ENCODE peak calls at places on chromosomes 1 and 21, in eight cellular contexts. One of them, this sample, is unnamed.

GRCh38 chr1:228085287-228085926 is 2.9 kb downstream of the ARF1 start:
- DNase-seq in right atrium auricular region: no peak
- DNase-seq in PC-3: peak; percentile 45
- DNase-seq in uterus: no peak
- DNase-seq in heart left ventricle: no peak
- DNase-seq in hepatocyte: peak; percentile 78
- DNase-seq in A673: peak; percentile 63
- DNase-seq in choroid plexus epithelial cell: peak; percentile 82
- DNase-seq in this sample: no peak

GRCh38 chr21:30255679-30256078 is 27.1 kb downstream of the KRTAP24-1 start:
- DNase-seq in right atrium auricular region: no peak
- DNase-seq in PC-3: no peak
- DNase-seq in uterus: no peak
- DNase-seq in heart left ventricle: no peak
- DNase-seq in hepatocyte: no peak
- DNase-seq in A673: no peak
- DNase-seq in choroid plexus epithelial cell: no peak
- DNase-seq in this sample: no peak

GRCh38 chr1:161420763-161421455 is 53.2 kb upstream of the CFAP126 start:
- DNase-seq in right atrium auricular region: no peak
- DNase-seq in PC-3: no peak
- DNase-seq in uterus: no peak
- DNase-seq in heart left ventricle: no peak
- DNase-seq in hepatocyte: peak; percentile 25
- DNase-seq in A673: peak; percentile 26
- DNase-seq in choroid plexus epithelial cell: no peak
- DNase-seq in this sample: no peak

GRCh38 chr21:42212261-42212660 is 6.7 kb upstream of the ABCG1 start:
- DNase-seq in right atrium auricular region: no peak
- DNase-seq in PC-3: no peak
- DNase-seq in uterus: no peak
- DNase-seq in heart left ventricle: no peak
- DNase-seq in hepatocyte: no peak
- DNase-seq in A673: no peak
- DNase-seq in choroid plexus epithelial cell: no peak
- DNase-seq in this sample: no peak

GRCh38 chr1:114286179-114286578 is 132.5 kb upstream of the SYT6 start:
- DNase-seq in right atrium auricular region: no peak
- DNase-seq in PC-3: no peak
- DNase-seq in uterus: no peak
- DNase-seq in heart left ventricle: no peak
- DNase-seq in hepatocyte: no peak
- DNase-seq in A673: peak; percentile 39
- DNase-seq in choroid plexus epithelial cell: peak; percentile 69
- DNase-seq in this sample: no peak

GRCh38 chr1:79082233-79082632 is 75.7 kb upstream of the ADGRL4 start:
- DNase-seq in right atrium auricular region: no peak
- DNase-seq in PC-3: no peak
- DNase-seq in uterus: no peak
- DNase-seq in heart left ventricle: no peak
- DNase-seq in hepatocyte: no peak
- DNase-seq in A673: peak; percentile 30
- DNase-seq in choroid plexus epithelial cell: no peak
- DNase-seq in this sample: no peak

GRCh38 chr1:201113451-201114244 is 1.4 kb upstream of the CACNA1S start:
- DNase-seq in right atrium auricular region: no peak
- DNase-seq in PC-3: no peak
- DNase-seq in uterus: no peak
- DNase-seq in heart left ventricle: no peak
- DNase-seq in hepatocyte: no peak
- DNase-seq in A673: no peak
- DNase-seq in choroid plexus epithelial cell: peak; percentile 5
- DNase-seq in this sample: no peak

GRCh38 chr1:57797084-57797483 is 373.2 kb upstream of the DAB1 start:
- DNase-seq in right atrium auricular region: no peak
- DNase-seq in PC-3: no peak
- DNase-seq in uterus: no peak
- DNase-seq in heart left ventricle: no peak
- DNase-seq in hepatocyte: no peak
- DNase-seq in A673: no peak
- DNase-seq in choroid plexus epithelial cell: no peak
- DNase-seq in this sample: no peak

GRCh38 chr1:182761396-182762395 is 27.9 kb upstream of the NPL start:
- DNase-seq in right atrium auricular region: no peak
- DNase-seq in PC-3: no peak
- DNase-seq in uterus: no peak
- DNase-seq in heart left ventricle: no peak
- DNase-seq in hepatocyte: no peak
- DNase-seq in A673: no peak
- DNase-seq in choroid plexus epithelial cell: peak; percentile 6
- DNase-seq in this sample: no peak

GRCh38 chr21:15992171-15992570 is 262.4 kb downstream of the USP25 start:
- DNase-seq in right atrium auricular region: no peak
- DNase-seq in PC-3: peak; percentile 58
- DNase-seq in uterus: no peak
- DNase-seq in heart left ventricle: no peak
- DNase-seq in hepatocyte: no peak
- DNase-seq in A673: no peak
- DNase-seq in choroid plexus epithelial cell: peak; percentile 64
- DNase-seq in this sample: no peak

GRCh38 chr1:189434461-189434860 is 1043.2 kb downstream of the BRINP3 start:
- DNase-seq in right atrium auricular region: no peak
- DNase-seq in PC-3: peak; percentile 66
- DNase-seq in uterus: no peak
- DNase-seq in heart left ventricle: no peak
- DNase-seq in hepatocyte: peak; percentile 6
- DNase-seq in A673: no peak
- DNase-seq in choroid plexus epithelial cell: no peak
- DNase-seq in this sample: no peak

GRCh38 chr1:181469829-181470228 is 13.5 kb upstream of the CACNA1E start:
- DNase-seq in right atrium auricular region: no peak
- DNase-seq in PC-3: peak; percentile 43
- DNase-seq in uterus: peak; percentile 76
- DNase-seq in heart left ventricle: no peak
- DNase-seq in hepatocyte: peak; percentile 82
- DNase-seq in A673: no peak
- DNase-seq in choroid plexus epithelial cell: peak; percentile 57
- DNase-seq in this sample: no peak

GRCh38 chr1:178632619-178633018 is 92.4 kb upstream of the RALGPS2 start:
- DNase-seq in right atrium auricular region: no peak
- DNase-seq in PC-3: peak; percentile 62
- DNase-seq in uterus: no peak
- DNase-seq in heart left ventricle: no peak
- DNase-seq in hepatocyte: no peak
- DNase-seq in A673: no peak
- DNase-seq in choroid plexus epithelial cell: no peak
- DNase-seq in this sample: no peak

GRCh38 chr1:246647513-246647912 is 76.7 kb upstream of the SCCPDH start:
- DNase-seq in right atrium auricular region: no peak
- DNase-seq in PC-3: no peak
- DNase-seq in uterus: no peak
- DNase-seq in heart left ventricle: no peak
- DNase-seq in hepatocyte: no peak
- DNase-seq in A673: peak; percentile 50
- DNase-seq in choroid plexus epithelial cell: peak; percentile 57
- DNase-seq in this sample: no peak

GRCh38 chr1:36323636-36324321 is at the start of gene EVA1B:
- DNase-seq in right atrium auricular region: peak; percentile 84
- DNase-seq in PC-3: peak; percentile 54
- DNase-seq in uterus: peak; percentile 85
- DNase-seq in heart left ventricle: peak; percentile 91
- DNase-seq in hepatocyte: peak; percentile 90
- DNase-seq in A673: peak; percentile 67
- DNase-seq in choroid plexus epithelial cell: peak; percentile 88
- DNase-seq in this sample: peak; percentile 92

GRCh38 chr1:115051850-115052249 is 22.2 kb downstream of the TSHB start:
- DNase-seq in right atrium auricular region: no peak
- DNase-seq in PC-3: no peak
- DNase-seq in uterus: no peak
- DNase-seq in heart left ventricle: no peak
- DNase-seq in hepatocyte: no peak
- DNase-seq in A673: no peak
- DNase-seq in choroid plexus epithelial cell: no peak
- DNase-seq in this sample: no peak

GRCh38 chr1:9842073-9842711 is 18.4 kb upstream of the CLSTN1 start:
- DNase-seq in right atrium auricular region: no peak
- DNase-seq in PC-3: no peak
- DNase-seq in uterus: no peak
- DNase-seq in heart left ventricle: no peak
- DNase-seq in hepatocyte: peak; percentile 7
- DNase-seq in A673: peak; percentile 80
- DNase-seq in choroid plexus epithelial cell: peak; percentile 62
- DNase-seq in this sample: no peak

GRCh38 chr1:53172751-53173498 is 23.7 kb upstream of the CPT2 start:
- DNase-seq in right atrium auricular region: no peak
- DNase-seq in PC-3: peak; percentile 52
- DNase-seq in uterus: no peak
- DNase-seq in heart left ventricle: no peak
- DNase-seq in hepatocyte: no peak
- DNase-seq in A673: no peak
- DNase-seq in choroid plexus epithelial cell: peak; percentile 31
- DNase-seq in this sample: peak; percentile 45
- TF ChIP-seq CTCF in right atrium auricular region: no peak
- TF ChIP-seq CTCF in PC-3: peak; percentile 51
- TF ChIP-seq CTCF in uterus: peak; percentile 15
- TF ChIP-seq CTCF in heart left ventricle: no peak
- TF ChIP-seq CTCF in hepatocyte: peak; percentile 22
- TF ChIP-seq CTCF in A673: peak; percentile 11
- TF ChIP-seq CTCF in choroid plexus epithelial cell: peak; percentile 36
- TF ChIP-seq CTCF in this sample: no peak

GRCh38 chr1:242455052-242455361 is 69.5 kb downstream of the PLD5 start:
- DNase-seq in right atrium auricular region: no peak
- DNase-seq in PC-3: no peak
- DNase-seq in uterus: no peak
- DNase-seq in heart left ventricle: no peak
- DNase-seq in hepatocyte: no peak
- DNase-seq in A673: no peak
- DNase-seq in choroid plexus epithelial cell: no peak
- DNase-seq in this sample: no peak
- H3K4me3 ChIP-seq in right atrium auricular region: no peak overlapping the region
- H3K4me3 ChIP-seq in PC-3: no peak overlapping the region
- H3K4me3 ChIP-seq in uterus: no peak overlapping the region
- H3K4me3 ChIP-seq in heart left ventricle: no peak overlapping the region
- H3K4me3 ChIP-seq in hepatocyte: no peak overlapping the region
- H3K4me3 ChIP-seq in A673: no peak overlapping the region
- H3K4me3 ChIP-seq in choroid plexus epithelial cell: no peak overlapping the region
- H3K4me3 ChIP-seq in this sample: no peak overlapping the region

DNA sequence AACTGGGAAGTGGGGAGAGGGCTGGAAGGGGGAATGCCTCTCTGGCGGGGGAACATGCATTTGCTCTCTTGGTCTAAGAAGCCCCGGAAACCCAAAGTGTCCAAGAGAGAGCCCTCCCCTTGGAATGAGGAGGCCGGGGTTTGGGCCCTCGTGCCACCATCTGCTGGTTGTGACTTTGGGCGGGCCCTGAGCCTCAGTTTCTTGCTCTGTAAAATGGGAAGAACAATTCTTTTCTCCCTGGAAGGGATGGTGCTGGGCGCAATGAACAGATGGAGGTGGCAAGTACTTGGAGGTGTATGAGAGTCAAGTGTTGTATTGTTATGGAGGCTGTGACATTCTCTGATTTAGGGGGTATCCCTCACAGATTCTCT is 69.9 kb upstream of the TARDBP start:
- DNase-seq in right atrium auricular region: no peak
- DNase-seq in PC-3: no peak
- DNase-seq in uterus: no peak
- DNase-seq in heart left ventricle: no peak
- DNase-seq in hepatocyte: no peak
- DNase-seq in A673: no peak
- DNase-seq in choroid plexus epithelial cell: no peak
- DNase-seq in this sample: no peak
- TF ChIP-seq CTCF in right atrium auricular region: no peak
- TF ChIP-seq CTCF in PC-3: no peak
- TF ChIP-seq CTCF in uterus: no peak
- TF ChIP-seq CTCF in heart left ventricle: no peak
- TF ChIP-seq CTCF in hepatocyte: no peak
- TF ChIP-seq CTCF in A673: no peak
- TF ChIP-seq CTCF in choroid plexus epithelial cell: no peak
- TF ChIP-seq CTCF in this sample: no peak

GRCh38 chr1:10867138-10867721 is 70.8 kb upstream of the CASZ1 start:
- DNase-seq in right atrium auricular region: no peak
- DNase-seq in PC-3: peak; percentile 69
- DNase-seq in uterus: peak; percentile 43
- DNase-seq in heart left ventricle: peak; percentile 42
- DNase-seq in hepatocyte: peak; percentile 86
- DNase-seq in A673: peak; percentile 69
- DNase-seq in choroid plexus epithelial cell: peak; percentile 21
- DNase-seq in this sample: no peak

GRCh38 chr1:10866314-10867091 is 70.1 kb upstream of the CASZ1 start:
- DNase-seq in right atrium auricular region: no peak
- DNase-seq in PC-3: peak; percentile 3
- DNase-seq in uterus: peak; percentile 35
- DNase-seq in heart left ventricle: no peak
- DNase-seq in hepatocyte: peak; percentile 63
- DNase-seq in A673: peak; percentile 33
- DNase-seq in choroid plexus epithelial cell: peak; percentile 13
- DNase-seq in this sample: no peak

GRCh38 chr1:10868599-10868965 is 72.1 kb upstream of the CASZ1 start:
- DNase-seq in right atrium auricular region: no peak
- DNase-seq in PC-3: no peak
- DNase-seq in uterus: no peak
- DNase-seq in heart left ventricle: no peak
- DNase-seq in hepatocyte: no peak
- DNase-seq in A673: no peak
- DNase-seq in choroid plexus epithelial cell: no peak
- DNase-seq in this sample: no peak

GRCh38 chr1:10869933-10870332 is 73.5 kb upstream of the CASZ1 start:
- DNase-seq in right atrium auricular region: no peak
- DNase-seq in PC-3: no peak
- DNase-seq in uterus: no peak
- DNase-seq in heart left ventricle: no peak
- DNase-seq in hepatocyte: no peak
- DNase-seq in A673: no peak
- DNase-seq in choroid plexus epithelial cell: no peak
- DNase-seq in this sample: no peak

GRCh38 chr1:10867914-10868598 is 71.6 kb upstream of the CASZ1 start:
- DNase-seq in right atrium auricular region: no peak
- DNase-seq in PC-3: no peak
- DNase-seq in uterus: no peak
- DNase-seq in heart left ventricle: no peak
- DNase-seq in hepatocyte: no peak
- DNase-seq in A673: peak; percentile 45
- DNase-seq in choroid plexus epithelial cell: no peak
- DNase-seq in this sample: no peak
- H3K4me3 ChIP-seq in right atrium auricular region: no peak overlapping the region
- H3K4me3 ChIP-seq in PC-3: no peak overlapping the region
- H3K4me3 ChIP-seq in uterus: no peak overlapping the region
- H3K4me3 ChIP-seq in heart left ventricle: no peak overlapping the region
- H3K4me3 ChIP-seq in hepatocyte: no peak overlapping the region
- H3K4me3 ChIP-seq in A673: no peak overlapping the region
- H3K4me3 ChIP-seq in choroid plexus epithelial cell: no peak overlapping the region
- H3K4me3 ChIP-seq in this sample: no peak overlapping the region

GRCh38 chr1:102799496-102799895 is 308.8 kb downstream of the COL11A1 start:
- DNase-seq in right atrium auricular region: no peak
- DNase-seq in PC-3: peak; percentile 46
- DNase-seq in uterus: no peak
- DNase-seq in heart left ventricle: no peak
- DNase-seq in hepatocyte: no peak
- DNase-seq in A673: no peak
- DNase-seq in choroid plexus epithelial cell: peak; percentile 67
- DNase-seq in this sample: no peak
- TF ChIP-seq CTCF in right atrium auricular region: no peak
- TF ChIP-seq CTCF in PC-3: no peak
- TF ChIP-seq CTCF in uterus: no peak
- TF ChIP-seq CTCF in heart left ventricle: no peak
- TF ChIP-seq CTCF in hepatocyte: no peak
- TF ChIP-seq CTCF in A673: no peak
- TF ChIP-seq CTCF in choroid plexus epithelial cell: no peak
- TF ChIP-seq CTCF in this sample: no peak